ENCODE peak calls at places on chromosomes 2 and 18, in nine cellular contexts. L is activated CD4-positive, alpha-beta T cell treated with anti-CD3 and anti-CD28 coated beads for 36 hours; V is iris pigment epithelial cell; B is NAMALWA; D is NCI-H1105; T is stimulated activated CD4-positive, alpha-beta T cell treated with anti-CD3 and anti-CD28 coated beads, Interleukin-1b, Interleukin-23, amount 100 ng/mL, for 24 hours; O is dermis blood vessel endothelial cell; I is HTR-8/SVneo; M is nucleus accumbens. U is an unnamed sample.
A peak's percentile ranks its signal among the peaks of the same experiment; 100 is the strongest.

GRCh38 chr2:158702740-158703139 is 92.4 kb upstream of the DAPL1 start:
- DNase-seq in M (no peak), I (no peak), B (no peak), O (no peak), T (no peak), D (no peak), L (no peak), V (no peak), U (no peak)

GRCh38 chr2:26249625-26250024 is 4.9 kb downstream of the HADHB start:
- DNase-seq in T (no peak), L (no peak), O (no peak), I (no peak), M (no peak), B (no peak), D (no peak), V (no peak), U (no peak)

GRCh38 chr18:25289040-25289631 is 62.8 kb downstream of the ZNF521 start:
- DNase-seq in D (no peak), B (no peak), T (no peak), I (no peak), V (peak; percentile 86), M (no peak), L (no peak), O (peak; percentile 81), U (peak; percentile 95)

GRCh38 chr2:159265171-159265576 is 21.3 kb downstream of the WDSUB1 start:
- DNase-seq in L (no peak), O (no peak), M (no peak), I (no peak), D (no peak), T (no peak), V (peak; percentile 58), B (no peak), U (no peak)

GRCh38 chr2:100063459-100063953 is 78.9 kb downstream of the AFF3 start:
- DNase-seq in M (no peak), L (no peak), I (no peak), V (no peak), D (no peak), O (no peak), B (no peak), T (no peak), U (no peak)

GRCh38 chr2:108184421-108184820 is 55.3 kb upstream of the SULT1C3 start:
- DNase-seq in M (no peak), I (no peak), L (no peak), T (no peak), O (peak; percentile 30), B (peak; percentile 43), V (peak; percentile 55), D (no peak), U (peak; percentile 19)

GRCh38 chr2:4404363-4404762 is 701.0 kb downstream of the DCDC2C start:
- DNase-seq in B (no peak), M (no peak), T (no peak), O (no peak), L (no peak), D (no peak), V (no peak), I (no peak), U (no peak)

GRCh38 chr2:60416221-60417008 is 137.0 kb downstream of the BCL11A start:
- DNase-seq in B (no peak), L (no peak), O (no peak), M (no peak), I (no peak), V (peak; percentile 27), T (no peak), D (no peak), U (peak; percentile 41)

GRCh38 chr2:10385933-10386773 is 62.0 kb downstream of the ODC1 start:
- DNase-seq in I (no peak), L (no peak), O (peak; percentile 53), M (no peak), B (no peak), T (no peak), V (peak; percentile 68), D (no peak), U (peak; percentile 73)

GRCh38 chr2:44731505-44731904 is 210.0 kb upstream of the SIX3 start:
- DNase-seq in D (no peak), O (no peak), L (no peak), I (no peak), V (no peak), M (no peak), B (no peak), T (no peak), U (no peak)

GRCh38 chr2:7516447-7517121 is 599.4 kb downstream of the RNF144A start:
- DNase-seq in I (no peak), O (no peak), B (no peak), M (no peak), T (no peak), L (no peak), V (no peak), D (no peak), U (no peak)

GRCh38 chr2:127651987-127652550 is 6.1 kb downstream of the GPR17 start:
- DNase-seq in B (peak; percentile 53), L (no peak), V (no peak), T (no peak), I (no peak), M (no peak), O (no peak), D (no peak), U (no peak)